ENCODE peak calls at places on chromosomes 16 and 17, in eight cellular contexts. R, B, L, P, W, C, Q and J are unnamed samples.

GRCh38 chr17:61318684-61319098 is 81.0 kb upstream of the TBX2 start:
- DNase-seq in L (no peak), R (no peak), W (no peak), Q (no peak), P (no peak), B (no peak), C (no peak), J (no peak)

GRCh38 chr16:77582956-77583355 is 139.4 kb upstream of the NUDT7 start:
- DNase-seq in B (no peak), L (no peak), Q (no peak), W (no peak), P (no peak), C (no peak), R (no peak), J (no peak)

GRCh38 chr17:36104601-36105000 is 974 bp downstream of the CCL4 start:
- DNase-seq in C (no peak), B (peak), L (no peak), Q (no peak), P (no peak), W (no peak), R (no peak), J (no peak)

GRCh38 chr17:83101805-83102480 is 22.5 kb downstream of the METRNL start:
- DNase-seq in R (no peak), Q (no peak), L (no peak), C (no peak), B (no peak), P (no peak), W (no peak), J (no peak)

GRCh38 chr17:62178579-62178978 is 113.5 kb upstream of the MED13 start:
- DNase-seq in C (no peak), P (no peak), L (no peak), R (peak), Q (peak), W (peak), B (no peak), J (no peak)

GRCh38 chr16:70695351-70696070 is 9.7 kb upstream of the MTSS2 start:
- DNase-seq in B (no peak), P (no peak), C (no peak), L (no peak), W (no peak), R (no peak), Q (no peak), J (no peak)

GRCh38 chr17:71632328-71632727 is 488.5 kb upstream of the SOX9 start:
- DNase-seq in W (peak), C (no peak), R (peak), B (no peak), P (no peak), L (no peak), Q (no peak), J (no peak)

GRCh38 chr17:76927577-76927976 is 59.4 kb downstream of the MGAT5B start:
- DNase-seq in W (no peak), L (no peak), B (no peak), R (no peak), C (no peak), P (no peak), Q (no peak), J (no peak)

GRCh38 chr17:1617620-1618174 is 10.9 kb downstream of the SLC43A2 start:
- DNase-seq in W (peak), C (no peak), L (no peak), Q (peak), B (no peak), R (peak), P (no peak), J (no peak)

GRCh38 chr17:7263071-7263800 is 958 bp upstream of the CLDN7 start:
- DNase-seq in Q (no peak), P (peak), R (no peak), C (no peak), B (peak), W (no peak), L (no peak), J (no peak)

GRCh38 chr16:87343753-87344050 is 26.5 kb upstream of the C16orf95 start:
- DNase-seq in P (no peak), L (no peak), C (no peak), W (no peak), B (no peak), Q (no peak), R (no peak), J (no peak)

GRCh38 chr16:83441523-83441922 is 366.3 kb upstream of the HSBP1 start:
- DNase-seq in C (no peak), Q (no peak), B (no peak), P (no peak), R (peak), W (peak), L (no peak), J (no peak)

GRCh38 chr17:66549312-66549705 is 246.9 kb downstream of the PRKCA start:
- DNase-seq in P (no peak), L (no peak), R (peak), B (peak), W (no peak), C (no peak), Q (no peak), J (no peak)

DNA sequence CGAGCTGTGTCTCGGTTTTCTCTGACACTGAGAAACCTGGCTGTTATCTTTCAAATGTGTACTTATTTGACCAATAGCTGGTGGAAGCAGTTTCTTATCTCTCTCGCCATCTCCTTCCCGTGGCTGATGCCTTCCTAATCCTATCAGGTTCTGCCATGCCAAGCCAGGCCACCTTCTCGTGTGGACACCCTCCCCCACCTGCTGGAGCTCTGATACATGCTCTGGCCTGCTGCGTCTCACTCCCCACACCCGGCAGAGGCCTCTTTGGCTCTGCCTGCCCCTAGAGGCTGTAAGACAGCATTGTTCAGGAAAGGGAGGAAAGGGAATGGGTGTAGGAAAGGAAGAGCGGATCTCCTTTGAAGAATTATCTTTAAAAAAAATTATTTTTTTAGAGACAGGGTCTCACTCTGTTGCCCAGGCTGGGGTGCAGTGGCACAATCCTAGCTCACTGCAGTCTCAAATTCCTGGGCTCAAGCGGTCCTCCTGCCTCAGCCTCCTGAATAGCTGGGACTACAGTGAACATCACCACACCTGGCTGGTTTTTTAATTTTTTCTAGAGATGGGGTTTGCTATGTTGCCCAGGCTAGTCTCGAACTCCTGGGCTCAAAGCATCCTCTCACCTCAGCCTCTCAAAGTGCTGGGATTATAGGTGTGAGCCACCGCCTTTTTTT is 7.5 kb upstream of the ARMC5 start:
- DNase-seq in Q (no peak), W (peak), L (peak), P (peak), R (peak), B (peak), C (no peak), J (no peak)
- TF ChIP-seq CTCF in Q (peak), W (peak), L (no peak), P (peak), R (peak), B (peak), C (peak), J (peak)

DNA sequence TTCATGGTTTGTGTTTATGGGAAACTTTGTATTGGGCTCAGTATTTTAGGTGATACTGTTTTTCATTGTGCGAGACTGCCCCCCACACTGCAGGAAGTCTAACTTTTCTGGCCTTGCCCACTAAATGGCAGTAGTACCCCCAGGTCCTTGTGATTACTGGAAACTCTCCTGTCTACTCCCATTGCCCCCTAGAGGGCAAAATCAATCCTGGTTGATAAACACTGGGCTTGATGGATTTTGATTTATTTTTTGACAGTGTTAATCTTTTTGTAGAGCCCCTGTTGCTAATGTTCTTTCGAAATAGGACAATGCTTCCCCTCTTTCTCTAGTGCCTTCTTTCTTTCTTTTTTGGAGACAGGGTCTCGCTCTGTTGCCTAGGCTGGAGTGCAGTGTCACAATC is 15.5 kb downstream of the METTL9 start:
- DNase-seq in Q (no peak), B (no peak), R (no peak), L (no peak), P (no peak), C (no peak), W (no peak), J (no peak)
- TF ChIP-seq CTCF in Q (peak), B (peak), R (no peak), L (no peak), P (no peak), C (no peak), W (peak), J (no peak)

DNA sequence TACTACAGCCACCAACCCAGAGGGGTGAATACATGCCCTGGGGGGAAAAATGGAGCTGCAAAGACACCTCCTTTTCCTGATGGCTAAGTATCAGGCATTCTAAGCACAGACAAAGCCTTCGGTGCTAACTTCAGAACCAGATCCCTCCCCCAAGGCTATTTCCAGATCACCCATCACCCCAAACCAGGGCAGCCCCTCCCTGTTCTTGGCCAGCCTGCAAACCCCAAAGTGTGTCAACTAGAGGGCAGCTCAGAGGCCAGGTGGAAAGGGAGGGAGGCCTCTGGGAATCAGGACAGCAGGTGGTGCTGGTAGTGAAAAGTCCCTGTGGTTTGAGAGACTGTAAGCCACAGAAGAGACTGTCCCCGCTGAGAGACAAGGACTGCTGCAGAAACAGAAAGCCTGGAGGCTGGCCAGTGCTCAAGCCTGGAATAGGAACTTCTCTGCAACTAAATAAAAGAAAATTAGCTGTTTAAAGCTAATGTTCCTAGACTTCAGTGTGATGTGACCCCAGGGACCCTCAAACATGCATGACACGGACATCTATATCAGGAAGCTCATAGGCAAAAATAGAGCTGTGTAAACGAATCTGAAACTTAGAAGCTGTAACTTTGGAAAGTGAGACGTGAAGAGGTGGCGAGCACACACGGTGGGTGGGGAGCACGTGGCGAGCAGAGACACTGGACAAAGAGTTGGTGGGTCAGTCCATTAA is 9.1 kb downstream of the TUBG1 start:
- DNase-seq in P (peak), R (no peak), W (no peak), B (peak), C (peak), Q (no peak), L (no peak), J (peak)
- TF ChIP-seq CTCF in P (peak), R (no peak), W (peak), B (peak), C (no peak), Q (peak), L (no peak), J (peak)

GRCh38 chr17:32487460-32488176 is 825 bp downstream of the CDK5R1 start:
- DNase-seq in R (peak), C (no peak), B (no peak), W (no peak), Q (no peak), P (no peak), L (no peak), J (peak)
- TF ChIP-seq CTCF in R (no peak), C (no peak), B (no peak), W (peak), Q (no peak), P (no peak), L (no peak), J (no peak)